ENCODE peak calls at places on chromosomes 4 and X, in ten cellular contexts. One of them, this sample, is unnamed.

GRCh38 chrX:106898462-106898861 is 4.7 kb downstream of the RIPPLY1 start:
- DNase-seq in SJSA1: no peak
- DNase-seq in A673: peak
- DNase-seq in colonic mucosa: no peak
- DNase-seq in effector memory CD4-positive, alpha-beta T cell: no peak
- DNase-seq in Karpas-422: peak
- DNase-seq in breast epithelium: no peak
- DNase-seq in heart right ventricle: no peak
- DNase-seq in astrocyte: peak
- DNase-seq in ascending aorta: no peak
- DNase-seq in this sample: peak

GRCh38 chr4:8542776-8543525 is 37.2 kb upstream of the GPR78 start:
- DNase-seq in SJSA1: peak
- DNase-seq in A673: no peak
- DNase-seq in colonic mucosa: no peak
- DNase-seq in effector memory CD4-positive, alpha-beta T cell: no peak
- DNase-seq in Karpas-422: no peak
- DNase-seq in breast epithelium: no peak
- DNase-seq in heart right ventricle: no peak
- DNase-seq in astrocyte: no peak
- DNase-seq in ascending aorta: no peak
- DNase-seq in this sample: no peak

GRCh38 chr4:182242793-182243192 is 409 bp upstream of the TENM3 start:
- DNase-seq in SJSA1: peak
- DNase-seq in A673: peak
- DNase-seq in colonic mucosa: no peak
- DNase-seq in effector memory CD4-positive, alpha-beta T cell: no peak
- DNase-seq in Karpas-422: no peak
- DNase-seq in breast epithelium: no peak
- DNase-seq in heart right ventricle: no peak
- DNase-seq in astrocyte: peak
- DNase-seq in ascending aorta: no peak
- DNase-seq in this sample: peak

GRCh38 chrX:153717445-153717844 is 6.7 kb downstream of the BCAP31 start:
- DNase-seq in SJSA1: no peak
- DNase-seq in A673: peak
- DNase-seq in colonic mucosa: no peak
- DNase-seq in effector memory CD4-positive, alpha-beta T cell: no peak
- DNase-seq in Karpas-422: no peak
- DNase-seq in breast epithelium: no peak
- DNase-seq in heart right ventricle: no peak
- DNase-seq in astrocyte: no peak
- DNase-seq in ascending aorta: no peak
- DNase-seq in this sample: no peak

GRCh38 chr4:61462451-61463326 is 262.6 kb downstream of the ADGRL3 start:
- DNase-seq in SJSA1: no peak
- DNase-seq in A673: no peak
- DNase-seq in colonic mucosa: no peak
- DNase-seq in effector memory CD4-positive, alpha-beta T cell: no peak
- DNase-seq in Karpas-422: no peak
- DNase-seq in breast epithelium: no peak
- DNase-seq in heart right ventricle: no peak
- DNase-seq in astrocyte: peak
- DNase-seq in ascending aorta: no peak
- DNase-seq in this sample: no peak

GRCh38 chrX:150975655-150976390 is 7.3 kb upstream of the HMGB3 start:
- DNase-seq in SJSA1: no peak
- DNase-seq in A673: no peak
- DNase-seq in colonic mucosa: no peak
- DNase-seq in effector memory CD4-positive, alpha-beta T cell: no peak
- DNase-seq in Karpas-422: no peak
- DNase-seq in breast epithelium: no peak
- DNase-seq in heart right ventricle: no peak
- DNase-seq in astrocyte: no peak
- DNase-seq in ascending aorta: no peak
- DNase-seq in this sample: no peak

GRCh38 chr4:55318135-55318534 is 27.9 kb upstream of the SRD5A3 start:
- DNase-seq in SJSA1: no peak
- DNase-seq in A673: no peak
- DNase-seq in colonic mucosa: no peak
- DNase-seq in effector memory CD4-positive, alpha-beta T cell: no peak
- DNase-seq in Karpas-422: no peak
- DNase-seq in breast epithelium: no peak
- DNase-seq in heart right ventricle: no peak
- DNase-seq in astrocyte: peak
- DNase-seq in ascending aorta: no peak
- DNase-seq in this sample: no peak

GRCh38 chrX:65744965-65745364 is 77.5 kb downstream of the MSN start:
- DNase-seq in SJSA1: no peak
- DNase-seq in A673: no peak
- DNase-seq in colonic mucosa: no peak
- DNase-seq in effector memory CD4-positive, alpha-beta T cell: no peak
- DNase-seq in Karpas-422: no peak
- DNase-seq in breast epithelium: no peak
- DNase-seq in heart right ventricle: no peak
- DNase-seq in astrocyte: no peak
- DNase-seq in ascending aorta: no peak
- DNase-seq in this sample: no peak

GRCh38 chrX:23394421-23394820 is 59.8 kb downstream of the PTCHD1 start:
- DNase-seq in SJSA1: no peak
- DNase-seq in A673: no peak
- DNase-seq in colonic mucosa: peak
- DNase-seq in effector memory CD4-positive, alpha-beta T cell: no peak
- DNase-seq in Karpas-422: no peak
- DNase-seq in breast epithelium: peak
- DNase-seq in heart right ventricle: no peak
- DNase-seq in astrocyte: peak
- DNase-seq in ascending aorta: no peak
- DNase-seq in this sample: no peak

GRCh38 chrX:72025236-72025770 is 106.4 kb downstream of the RTL5 start:
- DNase-seq in SJSA1: no peak
- DNase-seq in A673: no peak
- DNase-seq in colonic mucosa: peak
- DNase-seq in effector memory CD4-positive, alpha-beta T cell: no peak
- DNase-seq in Karpas-422: peak
- DNase-seq in breast epithelium: peak
- DNase-seq in heart right ventricle: no peak
- DNase-seq in astrocyte: no peak
- DNase-seq in ascending aorta: no peak
- DNase-seq in this sample: no peak

GRCh38 chr4:150828159-150828558 is 186.9 kb downstream of the LRBA start:
- DNase-seq in SJSA1: no peak
- DNase-seq in A673: no peak
- DNase-seq in colonic mucosa: no peak
- DNase-seq in effector memory CD4-positive, alpha-beta T cell: peak
- DNase-seq in Karpas-422: peak
- DNase-seq in breast epithelium: no peak
- DNase-seq in heart right ventricle: no peak
- DNase-seq in astrocyte: no peak
- DNase-seq in ascending aorta: peak
- DNase-seq in this sample: no peak

DNA sequence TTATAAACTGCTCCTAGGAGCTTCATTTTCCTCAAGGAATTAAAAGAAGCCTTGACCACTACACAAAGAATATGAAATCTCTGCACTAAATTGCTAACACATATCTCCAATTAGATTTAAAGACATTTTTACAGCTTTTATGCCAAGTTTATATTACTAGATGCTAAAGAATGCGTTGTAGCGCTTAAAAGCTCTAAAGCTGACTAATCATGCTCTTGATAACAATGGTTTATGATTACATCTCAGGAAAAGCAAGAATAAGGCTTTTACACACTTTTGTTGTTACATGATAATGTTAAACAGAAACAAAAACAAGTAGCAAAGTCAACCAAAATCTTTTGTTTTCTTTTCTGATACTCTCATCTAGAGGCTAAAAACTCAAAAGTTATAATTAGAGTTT is 44.7 kb downstream of the SLC10A7 start:
- DNase-seq in SJSA1: no peak
- DNase-seq in A673: peak
- DNase-seq in colonic mucosa: no peak
- DNase-seq in effector memory CD4-positive, alpha-beta T cell: no peak
- DNase-seq in Karpas-422: no peak
- DNase-seq in breast epithelium: no peak
- DNase-seq in heart right ventricle: no peak
- DNase-seq in astrocyte: peak
- DNase-seq in ascending aorta: no peak
- DNase-seq in this sample: no peak
- H3K27ac ChIP-seq in SJSA1: no peak
- H3K27ac ChIP-seq in A673: peak
- H3K27ac ChIP-seq in colonic mucosa: no peak
- H3K27ac ChIP-seq in effector memory CD4-positive, alpha-beta T cell: no peak
- H3K27ac ChIP-seq in Karpas-422: no peak
- H3K27ac ChIP-seq in breast epithelium: no peak
- H3K27ac ChIP-seq in heart right ventricle: no peak
- H3K27ac ChIP-seq in astrocyte: no peak
- H3K27ac ChIP-seq in ascending aorta: no peak
- H3K27ac ChIP-seq in this sample: no peak

DNA sequence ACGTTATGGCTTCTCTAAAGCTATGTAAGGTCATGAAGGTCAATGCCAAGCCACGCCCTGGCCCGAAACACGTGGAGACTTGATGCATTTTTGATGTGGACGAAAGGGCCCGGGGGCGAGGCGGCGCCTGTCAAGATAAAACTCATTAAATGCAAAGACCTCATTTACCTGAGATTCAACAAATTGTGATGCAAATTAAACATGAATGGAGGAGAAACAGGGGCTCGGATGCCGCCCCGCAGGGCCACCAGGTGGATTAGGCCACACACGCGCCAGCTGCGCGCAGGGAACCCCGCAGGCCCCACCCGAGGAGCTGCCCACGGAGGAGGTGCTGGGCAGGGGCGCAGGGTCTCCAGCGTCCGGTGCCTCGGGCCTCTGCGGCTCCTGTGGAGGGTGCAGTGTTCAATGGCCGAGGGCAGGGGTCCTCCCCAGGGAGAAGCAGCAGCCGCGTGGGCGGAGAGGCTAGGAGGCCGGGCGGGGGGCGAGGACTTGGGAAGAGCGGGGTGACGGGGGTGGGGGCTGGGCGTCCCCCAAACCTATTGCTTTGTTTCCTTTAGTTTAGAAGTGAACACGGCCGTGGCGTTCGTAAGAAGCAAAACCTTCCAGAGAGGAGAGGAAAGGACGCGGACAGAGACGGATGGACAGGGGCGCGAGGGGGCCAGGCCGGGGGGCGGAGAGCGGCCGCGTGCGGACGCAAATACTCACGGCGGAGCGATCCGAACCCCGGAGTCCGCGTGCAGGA is 40.4 kb downstream of the CPLX1 start:
- DNase-seq in SJSA1: no peak
- DNase-seq in A673: no peak
- DNase-seq in colonic mucosa: peak
- DNase-seq in effector memory CD4-positive, alpha-beta T cell: no peak
- DNase-seq in Karpas-422: no peak
- DNase-seq in breast epithelium: no peak
- DNase-seq in heart right ventricle: no peak
- DNase-seq in astrocyte: no peak
- DNase-seq in ascending aorta: no peak
- DNase-seq in this sample: no peak
- H3K4me3 ChIP-seq in SJSA1: no peak
- H3K4me3 ChIP-seq in A673: no peak
- H3K4me3 ChIP-seq in colonic mucosa: peak
- H3K4me3 ChIP-seq in effector memory CD4-positive, alpha-beta T cell: no peak
- H3K4me3 ChIP-seq in Karpas-422: no peak
- H3K4me3 ChIP-seq in breast epithelium: peak
- H3K4me3 ChIP-seq in heart right ventricle: peak
- H3K4me3 ChIP-seq in astrocyte: no peak
- H3K4me3 ChIP-seq in ascending aorta: peak
- H3K4me3 ChIP-seq in this sample: no peak

GRCh38 chr4:184288451-184289178 is 70.9 kb upstream of the ENPP6 start:
- DNase-seq in SJSA1: no peak
- DNase-seq in A673: no peak
- DNase-seq in colonic mucosa: peak
- DNase-seq in effector memory CD4-positive, alpha-beta T cell: no peak
- DNase-seq in Karpas-422: peak
- DNase-seq in breast epithelium: no peak
- DNase-seq in heart right ventricle: no peak
- DNase-seq in astrocyte: no peak
- DNase-seq in ascending aorta: no peak
- DNase-seq in this sample: no peak
- H3K27ac ChIP-seq in SJSA1: no peak
- H3K27ac ChIP-seq in A673: peak
- H3K27ac ChIP-seq in colonic mucosa: peak
- H3K27ac ChIP-seq in effector memory CD4-positive, alpha-beta T cell: no peak
- H3K27ac ChIP-seq in Karpas-422: peak
- H3K27ac ChIP-seq in breast epithelium: peak
- H3K27ac ChIP-seq in heart right ventricle: peak
- H3K27ac ChIP-seq in astrocyte: no peak
- H3K27ac ChIP-seq in ascending aorta: no peak
- H3K27ac ChIP-seq in this sample: no peak

GRCh38 chrX:154979671-154980070 is 42.9 kb downstream of the F8 start:
- DNase-seq in SJSA1: no peak
- DNase-seq in A673: no peak
- DNase-seq in colonic mucosa: no peak
- DNase-seq in effector memory CD4-positive, alpha-beta T cell: no peak
- DNase-seq in Karpas-422: no peak
- DNase-seq in breast epithelium: no peak
- DNase-seq in heart right ventricle: no peak
- DNase-seq in astrocyte: no peak
- DNase-seq in ascending aorta: no peak
- DNase-seq in this sample: no peak

GRCh38 chrX:154981116-154981411 is 41.5 kb downstream of the F8 start:
- DNase-seq in SJSA1: no peak
- DNase-seq in A673: no peak
- DNase-seq in colonic mucosa: no peak
- DNase-seq in effector memory CD4-positive, alpha-beta T cell: no peak
- DNase-seq in Karpas-422: no peak
- DNase-seq in breast epithelium: no peak
- DNase-seq in heart right ventricle: no peak
- DNase-seq in astrocyte: no peak
- DNase-seq in ascending aorta: no peak
- DNase-seq in this sample: no peak

DNA sequence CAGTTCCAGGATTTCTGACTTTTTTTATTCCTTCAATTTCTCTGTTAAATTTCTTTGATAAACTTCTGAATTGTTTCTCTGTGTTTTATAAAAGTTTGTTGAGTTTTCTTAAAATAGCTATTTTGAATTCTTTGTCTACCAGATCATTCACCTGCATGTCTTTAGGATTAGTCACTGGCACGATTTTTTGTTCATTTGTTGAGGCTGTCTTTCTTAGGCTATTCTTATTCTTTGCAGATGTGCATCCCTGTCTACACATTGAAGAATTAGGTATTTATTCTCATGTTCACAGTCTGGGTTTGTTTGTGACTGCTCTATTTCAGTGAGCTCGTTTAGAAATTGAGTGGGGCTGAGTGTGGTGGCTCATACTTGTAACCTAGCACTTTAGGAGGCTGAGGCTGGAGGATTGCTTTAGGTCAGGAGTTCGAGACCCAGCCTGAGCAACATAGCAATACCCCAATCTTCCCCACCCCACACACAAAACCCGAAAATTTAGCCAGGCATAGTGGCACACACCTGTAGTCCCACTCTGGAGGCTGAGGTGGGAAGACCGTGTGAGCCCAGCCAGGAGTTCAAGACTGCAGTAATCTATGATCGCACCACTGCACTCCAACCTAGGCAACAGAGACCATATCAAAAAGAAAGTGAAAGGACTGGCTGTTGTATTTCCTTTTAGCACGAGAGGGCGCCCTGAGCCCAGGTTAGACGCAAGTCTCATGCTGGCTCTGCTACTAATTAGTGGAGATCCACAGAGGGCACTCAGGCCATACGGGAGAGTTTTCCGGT is 42.0 kb downstream of the F8 start:
- DNase-seq in SJSA1: peak
- DNase-seq in A673: peak
- DNase-seq in colonic mucosa: peak
- DNase-seq in effector memory CD4-positive, alpha-beta T cell: peak
- DNase-seq in Karpas-422: peak
- DNase-seq in breast epithelium: peak
- DNase-seq in heart right ventricle: peak
- DNase-seq in astrocyte: peak
- DNase-seq in ascending aorta: no peak
- DNase-seq in this sample: peak
- H3K4me3 ChIP-seq in SJSA1: peak
- H3K4me3 ChIP-seq in A673: peak
- H3K4me3 ChIP-seq in colonic mucosa: peak
- H3K4me3 ChIP-seq in effector memory CD4-positive, alpha-beta T cell: peak
- H3K4me3 ChIP-seq in Karpas-422: peak
- H3K4me3 ChIP-seq in breast epithelium: peak
- H3K4me3 ChIP-seq in heart right ventricle: peak
- H3K4me3 ChIP-seq in astrocyte: peak
- H3K4me3 ChIP-seq in ascending aorta: peak
- H3K4me3 ChIP-seq in this sample: no peak

This sample was measured in SJCRH30.